ENCODE peak calls at places on chromosome 3, in four cellular contexts. One of them, this sample, is unnamed.

GRCh38 chr3:78148986-78149717 is 1109.3 kb downstream of the ROBO2 start:
- DNase-seq in transverse colon: no peak
- DNase-seq in suprapubic skin: no peak
- DNase-seq in IMR-90: peak; percentile 43
- DNase-seq in this sample: no peak

GRCh38 chr3:72340476-72341379 is 507.5 kb downstream of the SHQ1 start:
- DNase-seq in transverse colon: no peak
- DNase-seq in suprapubic skin: no peak
- DNase-seq in IMR-90: no peak
- DNase-seq in this sample: no peak

GRCh38 chr3:79257811-79258210 is 510.0 kb downstream of the ROBO1 start:
- DNase-seq in transverse colon: no peak
- DNase-seq in suprapubic skin: no peak
- DNase-seq in IMR-90: no peak
- DNase-seq in this sample: no peak

GRCh38 chr3:134370611-134371451 is 3.4 kb downstream of the AMOTL2 start:
- DNase-seq in transverse colon: no peak
- DNase-seq in suprapubic skin: peak; percentile 61
- DNase-seq in IMR-90: no peak
- DNase-seq in this sample: no peak

GRCh38 chr3:178257491-178257890 is 278.7 kb upstream of the KCNMB2 start:
- DNase-seq in transverse colon: no peak
- DNase-seq in suprapubic skin: no peak
- DNase-seq in IMR-90: no peak
- DNase-seq in this sample: no peak

GRCh38 chr3:46236294-46237054 is 5.8 kb upstream of the CCR3 start:
- DNase-seq in transverse colon: no peak
- DNase-seq in suprapubic skin: no peak
- DNase-seq in IMR-90: no peak
- DNase-seq in this sample: no peak

GRCh38 chr3:105367063-105367405 is 325 bp downstream of the ALCAM start:
- DNase-seq in transverse colon: peak; percentile 31
- DNase-seq in suprapubic skin: peak; percentile 63
- DNase-seq in IMR-90: no peak
- DNase-seq in this sample: no peak

GRCh38 chr3:134406331-134407246 is 32.3 kb upstream of the AMOTL2 start:
- DNase-seq in transverse colon: peak; percentile 56
- DNase-seq in suprapubic skin: no peak
- DNase-seq in IMR-90: no peak
- DNase-seq in this sample: no peak

GRCh38 chr3:136277634-136278033 is 27.5 kb downstream of the PCCB start:
- DNase-seq in transverse colon: no peak
- DNase-seq in suprapubic skin: no peak
- DNase-seq in IMR-90: no peak
- DNase-seq in this sample: no peak

GRCh38 chr3:64578384-64578783 is 109.4 kb downstream of the ADAMTS9 start:
- DNase-seq in transverse colon: no peak
- DNase-seq in suprapubic skin: no peak
- DNase-seq in IMR-90: no peak
- DNase-seq in this sample: no peak

GRCh38 chr3:138062626-138063025 is 52.7 kb downstream of the CLDN18 start:
- DNase-seq in transverse colon: no peak
- DNase-seq in suprapubic skin: no peak
- DNase-seq in IMR-90: peak; percentile 83
- DNase-seq in this sample: no peak

GRCh38 chr3:183975981-183976662 is 41.6 kb downstream of the ABCC5 start:
- DNase-seq in transverse colon: no peak
- DNase-seq in suprapubic skin: no peak
- DNase-seq in IMR-90: peak; percentile 35
- DNase-seq in this sample: no peak
- TF ChIP-seq POLR2A in transverse colon: no peak
- TF ChIP-seq POLR2A in suprapubic skin: no peak
- TF ChIP-seq POLR2A in IMR-90: no peak
- TF ChIP-seq POLR2A in this sample: no peak

GRCh38 chr3:9690451-9691450 is 12.9 kb upstream of the CPNE9 start:
- DNase-seq in transverse colon: no peak
- DNase-seq in suprapubic skin: no peak
- DNase-seq in IMR-90: no peak
- DNase-seq in this sample: no peak
- TF ChIP-seq POLR2A in transverse colon: no peak
- TF ChIP-seq POLR2A in suprapubic skin: no peak
- TF ChIP-seq POLR2A in IMR-90: no peak
- TF ChIP-seq POLR2A in this sample: no peak

GRCh38 chr3:24451461-24452099 is 43.1 kb downstream of the THRB start:
- DNase-seq in transverse colon: peak; percentile 60
- DNase-seq in suprapubic skin: no peak
- DNase-seq in IMR-90: no peak
- DNase-seq in this sample: no peak
- TF ChIP-seq POLR2A in transverse colon: no peak
- TF ChIP-seq POLR2A in suprapubic skin: no peak
- TF ChIP-seq POLR2A in IMR-90: no peak
- TF ChIP-seq POLR2A in this sample: no peak

GRCh38 chr3:194070220-194070633 is 65.7 kb upstream of the HES1 start:
- DNase-seq in transverse colon: no peak
- DNase-seq in suprapubic skin: peak; percentile 68
- DNase-seq in IMR-90: no peak
- DNase-seq in this sample: no peak

GRCh38 chr3:194069421-194070219 is 66.3 kb upstream of the HES1 start:
- DNase-seq in transverse colon: no peak
- DNase-seq in suprapubic skin: no peak
- DNase-seq in IMR-90: peak; percentile 24
- DNase-seq in this sample: no peak

GRCh38 chr3:194072097-194072428 is 63.9 kb upstream of the HES1 start:
- DNase-seq in transverse colon: no peak
- DNase-seq in suprapubic skin: peak; percentile 59
- DNase-seq in IMR-90: no peak
- DNase-seq in this sample: no peak

GRCh38 chr3:194072691-194073279 is 63.2 kb upstream of the HES1 start:
- DNase-seq in transverse colon: no peak
- DNase-seq in suprapubic skin: no peak
- DNase-seq in IMR-90: no peak
- DNase-seq in this sample: no peak

DNA sequence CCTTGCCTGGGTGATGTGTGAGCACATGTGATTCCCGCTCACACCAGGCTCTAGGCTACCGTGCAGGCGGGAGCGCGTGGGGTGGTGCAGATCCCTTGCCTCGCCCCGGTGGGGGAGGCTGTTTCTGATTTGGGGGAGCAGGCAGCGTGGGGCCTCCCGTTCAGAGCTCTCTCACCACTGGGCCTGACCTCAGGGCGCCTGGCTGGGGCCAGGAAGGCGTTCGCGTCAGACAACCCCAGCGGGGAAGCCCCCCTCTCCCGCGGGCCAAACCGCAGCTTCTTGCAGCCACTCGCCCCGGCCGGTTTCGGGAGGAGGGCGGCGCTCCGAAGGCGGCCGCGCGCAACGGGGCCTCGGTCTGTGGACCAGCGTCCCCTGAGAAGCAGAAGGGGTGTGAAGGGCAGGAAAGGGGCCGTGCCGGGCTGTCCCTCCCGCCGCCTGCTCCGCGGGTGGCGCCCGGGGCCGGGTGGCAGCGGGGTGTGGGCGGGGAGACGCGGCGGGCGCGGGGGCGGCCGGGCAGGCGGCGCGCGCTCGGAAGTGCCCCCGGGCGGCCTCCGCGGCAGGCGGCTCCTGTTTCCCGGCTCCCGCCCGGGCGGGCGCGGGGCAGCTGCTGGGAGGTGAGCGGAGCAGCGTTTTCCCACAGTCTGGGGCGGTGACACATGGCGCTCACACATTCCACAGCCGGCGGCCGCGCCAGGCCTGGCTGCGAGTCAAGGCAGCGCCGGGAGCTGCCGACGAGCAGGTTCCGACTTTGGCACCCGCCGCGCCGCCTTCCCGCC is 65.1 kb upstream of the HES1 start:
- DNase-seq in transverse colon: peak; percentile 78
- DNase-seq in suprapubic skin: peak; percentile 90
- DNase-seq in IMR-90: peak; percentile 87
- DNase-seq in this sample: peak; percentile 95
- TF ChIP-seq POLR2A in transverse colon: peak; percentile 19
- TF ChIP-seq POLR2A in suprapubic skin: no peak
- TF ChIP-seq POLR2A in IMR-90: no peak
- TF ChIP-seq POLR2A in this sample: no peak

GRCh38 chr3:195810455-195810845 is 1.3 kb downstream of the MUC4 start:
- DNase-seq in transverse colon: no peak
- DNase-seq in suprapubic skin: no peak
- DNase-seq in IMR-90: no peak
- DNase-seq in this sample: no peak

GRCh38 chr3:195812366-195812765 is 637 bp upstream of the MUC4 start:
- DNase-seq in transverse colon: no peak
- DNase-seq in suprapubic skin: peak; percentile 43
- DNase-seq in IMR-90: no peak
- DNase-seq in this sample: no peak

GRCh38 chr3:195813916-195814486 is 2.3 kb upstream of the MUC4 start:
- DNase-seq in transverse colon: no peak
- DNase-seq in suprapubic skin: peak; percentile 5
- DNase-seq in IMR-90: no peak
- DNase-seq in this sample: no peak

GRCh38 chr3:195809796-195810454 is 1.8 kb downstream of the MUC4 start:
- DNase-seq in transverse colon: no peak
- DNase-seq in suprapubic skin: no peak
- DNase-seq in IMR-90: no peak
- DNase-seq in this sample: peak; percentile 77

GRCh38 chr3:195811756-195812155 is at the start of gene MUC4:
- DNase-seq in transverse colon: peak; percentile 88
- DNase-seq in suprapubic skin: no peak
- DNase-seq in IMR-90: no peak
- DNase-seq in this sample: no peak
- TF ChIP-seq POLR2A in transverse colon: peak; percentile 98
- TF ChIP-seq POLR2A in suprapubic skin: no peak
- TF ChIP-seq POLR2A in IMR-90: no peak
- TF ChIP-seq POLR2A in this sample: no peak

GRCh38 chr3:16354291-16354690 is 89.3 kb downstream of the OXNAD1 start:
- DNase-seq in transverse colon: no peak
- DNase-seq in suprapubic skin: no peak
- DNase-seq in IMR-90: no peak
- DNase-seq in this sample: no peak

GRCh38 chr3:16357698-16358097 is 92.7 kb downstream of the OXNAD1 start:
- DNase-seq in transverse colon: no peak
- DNase-seq in suprapubic skin: no peak
- DNase-seq in IMR-90: no peak
- DNase-seq in this sample: no peak

GRCh38 chr3:16352428-16352827 is 87.4 kb downstream of the OXNAD1 start:
- DNase-seq in transverse colon: no peak
- DNase-seq in suprapubic skin: no peak
- DNase-seq in IMR-90: no peak
- DNase-seq in this sample: no peak

GRCh38 chr3:16357191-16357590 is 92.2 kb downstream of the OXNAD1 start:
- DNase-seq in transverse colon: no peak
- DNase-seq in suprapubic skin: no peak
- DNase-seq in IMR-90: peak; percentile 18
- DNase-seq in this sample: no peak

DNA sequence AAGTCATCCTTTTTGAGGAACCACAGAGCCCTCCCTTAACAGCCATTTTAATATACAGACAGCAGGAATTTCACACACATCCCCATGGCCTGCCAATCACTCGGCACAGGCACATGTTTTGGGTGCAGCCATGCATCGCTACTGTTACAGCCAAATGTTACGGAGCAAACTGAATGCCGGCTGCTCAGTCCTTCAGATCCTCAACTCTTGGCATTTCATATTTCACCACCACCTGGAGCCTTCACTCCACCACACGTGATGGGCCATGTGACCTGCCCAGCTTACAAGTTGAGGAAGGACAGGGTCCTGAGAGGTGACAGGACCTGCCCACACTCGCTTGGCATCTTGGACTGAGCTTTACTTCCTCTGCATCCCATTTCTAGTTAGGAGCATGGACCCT is 90.9 kb downstream of the OXNAD1 start:
- DNase-seq in transverse colon: no peak
- DNase-seq in suprapubic skin: no peak
- DNase-seq in IMR-90: no peak
- DNase-seq in this sample: no peak
- TF ChIP-seq POLR2A in transverse colon: no peak
- TF ChIP-seq POLR2A in suprapubic skin: no peak
- TF ChIP-seq POLR2A in IMR-90: no peak
- TF ChIP-seq POLR2A in this sample: no peak

GRCh38 chr3:50260027-50260941 is 8.7 kb upstream of the SEMA3B start:
- DNase-seq in transverse colon: peak; percentile 95
- DNase-seq in suprapubic skin: peak; percentile 94
- DNase-seq in IMR-90: peak; percentile 86
- DNase-seq in this sample: peak; percentile 82
- TF ChIP-seq POLR2A in transverse colon: peak; percentile 68
- TF ChIP-seq POLR2A in suprapubic skin: peak; percentile 1
- TF ChIP-seq POLR2A in IMR-90: peak; percentile 77
- TF ChIP-seq POLR2A in this sample: no peak

DNA sequence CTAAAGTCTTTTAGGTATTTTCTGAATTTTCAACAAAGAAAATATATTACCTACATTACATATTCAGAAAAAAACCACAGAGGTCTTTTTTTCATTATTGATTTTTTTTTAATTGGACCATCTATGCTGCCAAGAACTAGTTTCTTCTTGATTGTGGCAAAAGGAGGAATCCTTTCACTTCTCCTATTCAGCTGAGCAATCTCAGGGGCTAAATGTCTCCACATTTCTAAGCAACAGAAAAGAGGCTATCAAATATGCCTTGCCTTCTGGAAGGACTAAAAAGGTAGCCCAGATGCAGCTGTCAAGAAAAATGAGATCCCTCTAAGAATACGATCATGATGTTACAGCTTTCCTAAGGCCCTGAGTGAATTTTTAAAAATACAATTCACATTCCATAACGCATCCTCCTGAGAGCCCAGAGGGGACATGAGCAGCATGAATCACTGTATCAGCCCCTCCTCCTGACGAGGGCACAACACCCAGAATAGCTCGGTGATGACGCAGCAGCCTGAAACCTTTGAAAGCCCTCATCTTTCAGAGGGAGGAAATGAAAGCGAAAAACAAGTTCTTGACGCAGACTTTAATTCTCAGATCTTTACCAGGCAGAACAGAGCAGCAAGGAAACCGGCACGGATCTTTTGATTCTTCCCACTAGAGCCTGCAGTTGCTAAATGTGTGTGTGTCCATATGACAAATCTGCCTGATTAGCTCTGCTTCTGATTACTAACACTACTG is 24.6 kb downstream of the RUBCN start:
- DNase-seq in transverse colon: peak; percentile 87
- DNase-seq in suprapubic skin: peak; percentile 91
- DNase-seq in IMR-90: peak; percentile 98
- DNase-seq in this sample: peak; percentile 85
- TF ChIP-seq POLR2A in transverse colon: peak; percentile 65
- TF ChIP-seq POLR2A in suprapubic skin: no peak
- TF ChIP-seq POLR2A in IMR-90: peak; percentile 75
- TF ChIP-seq POLR2A in this sample: no peak